ENCODE peak calls at places on chromosomes 16 and 17, in ten cellular contexts. H, Z, M, K, F, A, B, S, O and I are unnamed samples.
A peak's percentile ranks its signal among the peaks of the same experiment; 100 is the strongest.

GRCh38 chr16:65624246-65624645 is 502.4 kb upstream of the CDH11 start:
- DNase-seq in H (no peak), Z (no peak), M (no peak), K (no peak), F (no peak), A (no peak), B (no peak), S (no peak), O (no peak), I (no peak)

GRCh38 chr16:87305505-87306391 is 11.4 kb downstream of the C16orf95 start:
- DNase-seq in H (no peak), Z (no peak), M (no peak), K (no peak), F (no peak), A (no peak), B (no peak), S (no peak), O (no peak), I (no peak)

GRCh38 chr17:44527102-44527501 is 23.9 kb upstream of the GPATCH8 start:
- DNase-seq in H (no peak), Z (no peak), M (no peak), K (no peak), F (no peak), A (no peak), B (no peak), S (no peak), O (no peak), I (no peak)

GRCh38 chr17:41689497-41690299 is 1.0 kb downstream of the EIF1 start:
- DNase-seq in H (peak; percentile 45), Z (no peak), M (no peak), K (peak; percentile 47), F (no peak), A (peak; percentile 60), B (no peak), S (peak; percentile 71), O (no peak), I (no peak)

GRCh38 chr17:56085576-56086267 is 67.6 kb upstream of the ANKFN1 start:
- DNase-seq in H (no peak), Z (no peak), M (no peak), K (no peak), F (no peak), A (no peak), B (no peak), S (no peak), O (no peak), I (no peak)

GRCh38 chr17:10635290-10635689 is 21.8 kb downstream of the MYH3 start:
- DNase-seq in H (no peak), Z (no peak), M (no peak), K (no peak), F (no peak), A (no peak), B (no peak), S (no peak), O (no peak), I (no peak)

GRCh38 chr17:69477900-69478266 is 63.4 kb downstream of the MAP2K6 start:
- DNase-seq in H (no peak), Z (no peak), M (no peak), K (no peak), F (no peak), A (no peak), B (no peak), S (no peak), O (no peak), I (no peak)

GRCh38 chr17:28029033-28029432 is 13.4 kb upstream of the NLK start:
- DNase-seq in H (no peak), Z (no peak), M (no peak), K (no peak), F (no peak), A (no peak), B (no peak), S (no peak), O (no peak), I (no peak)